ENCODE peak calls at places on chromosomes 12 and 14, in nine cellular contexts. S, L, B, C, P, X, K, Z and F are unnamed samples. For H3K4me1, the result is how much of the 10 kb centered on the place peaks cover.

GRCh38 chr12:90947869-90948268 is 7.1 kb downstream of the CCER1 start:
- DNase-seq in S (no peak), L (no peak), B (no peak), C (no peak), P (peak), X (no peak), K (no peak), Z (no peak), F (no peak)

GRCh38 chr12:121128908-121129704 is 3.6 kb upstream of the P2RX7 start:
- DNase-seq in S (no peak), L (peak), B (peak), C (peak), P (no peak), X (peak), K (peak), Z (no peak), F (peak)

GRCh38 chr14:30873308-30874119 is 845 bp upstream of the COCH start:
- DNase-seq in S (no peak), L (no peak), B (no peak), C (no peak), P (no peak), X (no peak), K (no peak), Z (no peak), F (no peak)

GRCh38 chr12:42236017-42236416 is 2.0 kb downstream of the YAF2 start:
- DNase-seq in S (no peak), L (no peak), B (no peak), C (no peak), P (no peak), X (no peak), K (no peak), Z (no peak), F (no peak)

GRCh38 chr14:74913986-74914573 is 9.0 kb downstream of the RPS6KL1 start:
- DNase-seq in S (peak), L (no peak), B (no peak), C (peak), P (no peak), X (no peak), K (peak), Z (peak), F (peak)

GRCh38 chr12:49366652-49367380 is 446 bp upstream of the SPATS2 start:
- DNase-seq in S (peak), L (peak), B (peak), C (peak), P (peak), X (peak), K (peak), Z (peak), F (peak)

GRCh38 chr14:36214476-36215216 is 38.1 kb upstream of the PTCSC3 start:
- DNase-seq in S (no peak), L (no peak), B (no peak), C (no peak), P (no peak), X (no peak), K (no peak), Z (peak), F (no peak)

GRCh38 chr12:33967760-33968159 is 54.5 kb upstream of the ALG10 start:
- DNase-seq in S (peak), L (no peak), B (no peak), C (no peak), P (no peak), X (no peak), K (no peak), Z (no peak), F (no peak)

GRCh38 chr14:99910337-99911268 is 117.4 kb downstream of the EML1 start:
- DNase-seq in S (peak), L (no peak), B (no peak), C (no peak), P (no peak), X (no peak), K (no peak), Z (peak), F (no peak)

GRCh38 chr14:49969961-49970360 is 77.1 kb downstream of the ARF6 start:
- DNase-seq in S (no peak), L (no peak), B (no peak), C (no peak), P (no peak), X (no peak), K (no peak), Z (no peak), F (no peak)

GRCh38 chr12:89454080-89454848 is 70.3 kb downstream of the GALNT4 start:
- DNase-seq in S (no peak), L (no peak), B (no peak), C (no peak), P (no peak), X (no peak), K (no peak), Z (peak), F (no peak)

GRCh38 chr12:87270894-87271293 is 758.3 kb downstream of the C12orf50 start:
- DNase-seq in S (peak), L (no peak), B (no peak), C (no peak), P (no peak), X (no peak), K (no peak), Z (peak), F (no peak)

GRCh38 chr14:89365071-89365801 is 51.8 kb downstream of the FOXN3 start:
- DNase-seq in S (no peak), L (peak), B (no peak), C (peak), P (no peak), X (peak), K (peak), Z (no peak), F (peak)

GRCh38 chr14:39102265-39102968 is 618 bp downstream of the SEC23A start:
- DNase-seq in S (peak), L (no peak), B (no peak), C (peak), P (no peak), X (no peak), K (no peak), Z (no peak), F (no peak)

GRCh38 chr12:76083246-76083735 is 1.2 kb downstream of the NAP1L1 start:
- DNase-seq in S (no peak), L (no peak), B (no peak), C (no peak), P (no peak), X (no peak), K (no peak), Z (no peak), F (no peak)

GRCh38 chr12:66061557-66062279 is 68.8 kb downstream of the LLPH start:
- DNase-seq in S (no peak), L (no peak), B (no peak), C (no peak), P (no peak), X (no peak), K (no peak), Z (peak), F (no peak)

GRCh38 chr12:69345742-69346141 is 2.4 kb upstream of the LYZ start:
- DNase-seq in S (no peak), L (no peak), B (no peak), C (no peak), P (no peak), X (no peak), K (no peak), Z (no peak), F (no peak)

GRCh38 chr12:74412607-74413230 is 124.9 kb upstream of the ATXN7L3B start:
- DNase-seq in S (no peak), L (no peak), B (no peak), C (no peak), P (no peak), X (peak), K (no peak), Z (no peak), F (no peak)

GRCh38 chr12:3576891-3577290 is 85.9 kb downstream of the PRMT8 start:
- DNase-seq in S (no peak), L (no peak), B (no peak), C (no peak), P (no peak), X (no peak), K (no peak), Z (no peak), F (no peak)

GRCh38 chr12:59803735-59804134 is 207.9 kb downstream of the SLC16A7 start:
- DNase-seq in S (peak), L (no peak), B (no peak), C (no peak), P (no peak), X (no peak), K (no peak), Z (no peak), F (no peak)

GRCh38 chr12:106251636-106252035 is 3.8 kb upstream of the CKAP4 start:
- DNase-seq in S (no peak), L (no peak), B (no peak), C (no peak), P (no peak), X (no peak), K (no peak), Z (peak), F (no peak)

GRCh38 chr14:55071051-55071450 is 19.6 kb downstream of the MAPK1IP1L start:
- DNase-seq in S (no peak), L (no peak), B (no peak), C (no peak), P (no peak), X (no peak), K (no peak), Z (no peak), F (no peak)
- H3K4me1 ChIP-seq in S (under half), L (under half), B (under half), C (under half), P (under half), X (under half), K (under half), Z (under half), F (under half)

GRCh38 chr12:13913371-13913770 is 68.0 kb downstream of the GRIN2B start:
- DNase-seq in S (no peak), L (no peak), B (no peak), C (no peak), P (no peak), X (no peak), K (no peak), Z (no peak), F (no peak)
- H3K27ac ChIP-seq in S (no peak), L (no peak), B (no peak), C (no peak), P (no peak), X (no peak), K (no peak), Z (no peak), F (no peak)

DNA sequence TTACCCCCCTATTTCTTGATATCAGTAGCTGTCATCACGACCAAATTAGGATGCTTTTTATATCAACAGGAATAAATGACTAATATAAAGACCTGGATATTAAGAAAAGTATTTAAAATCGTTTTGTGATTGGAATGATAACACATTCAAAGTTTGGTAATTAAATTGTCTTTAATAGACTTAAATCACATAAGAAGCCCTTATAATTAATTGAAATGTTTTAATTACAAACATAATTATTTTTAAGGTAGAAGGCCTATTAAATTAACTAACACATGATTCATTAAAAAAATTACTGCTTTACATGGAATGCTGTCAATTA is 412.4 kb downstream of the FUT8 start:
- DNase-seq in S (no peak), L (no peak), B (no peak), C (no peak), P (no peak), X (no peak), K (no peak), Z (no peak), F (no peak)
- TF ChIP-seq CTCF in S (no peak), L (peak), B (no peak), C (no peak), P (no peak), X (no peak), K (no peak), Z (no peak), F (no peak)

GRCh38 chr14:93010543-93011541 is 87.9 kb downstream of the CHGA start:
- DNase-seq in S (no peak), L (no peak), B (no peak), C (no peak), P (no peak), X (no peak), K (no peak), Z (no peak), F (no peak)
- H3K4me1 ChIP-seq in S (under half), L (under half), B (under half), C (under half), P (half or more), X (under half), K (half or more), Z (under half), F (half or more)

GRCh38 chr12:104334581-104334980 is 31.0 kb downstream of the EID3 start:
- DNase-seq in S (no peak), L (no peak), B (no peak), C (no peak), P (no peak), X (no peak), K (no peak), Z (no peak), F (peak)
- H3K27ac ChIP-seq in S (no peak), L (no peak), B (no peak), C (no peak), P (no peak), X (no peak), K (no peak), Z (no peak), F (no peak)

GRCh38 chr12:12997734-12998133 is 2.3 kb downstream of the HEBP1 start:
- DNase-seq in S (no peak), L (no peak), B (no peak), C (no peak), P (no peak), X (no peak), K (no peak), Z (no peak), F (no peak)

GRCh38 chr12:12992418-12993175 is 7.5 kb downstream of the HEBP1 start:
- DNase-seq in S (no peak), L (no peak), B (no peak), C (peak), P (no peak), X (peak), K (peak), Z (no peak), F (peak)

GRCh38 chr12:12993367-12993766 is 6.7 kb downstream of the HEBP1 start:
- DNase-seq in S (no peak), L (no peak), B (no peak), C (no peak), P (no peak), X (no peak), K (no peak), Z (no peak), F (no peak)

GRCh38 chr12:12996235-12996634 is 3.8 kb downstream of the HEBP1 start:
- DNase-seq in S (no peak), L (no peak), B (no peak), C (no peak), P (no peak), X (no peak), K (no peak), Z (no peak), F (no peak)

DNA sequence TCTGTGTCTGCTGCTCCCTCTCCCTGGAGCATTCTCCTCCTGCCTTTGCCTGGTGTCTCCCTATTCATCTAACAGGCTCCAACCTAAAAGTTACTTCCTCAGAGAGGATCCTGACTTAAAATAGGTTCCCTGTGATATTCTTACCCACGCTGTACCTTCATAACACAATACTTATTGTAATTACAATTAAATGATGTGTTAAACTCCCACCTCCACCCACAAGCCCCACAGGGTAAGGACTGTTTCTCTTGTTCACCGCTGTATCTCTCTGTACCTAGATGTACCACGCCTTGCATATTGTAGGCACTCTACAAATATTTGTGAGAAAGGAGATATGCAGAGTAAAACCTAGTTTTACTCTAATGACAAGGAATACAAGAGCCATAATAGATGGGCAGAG is 5.0 kb downstream of the HEBP1 start:
- DNase-seq in S (no peak), L (no peak), B (no peak), C (no peak), P (no peak), X (no peak), K (no peak), Z (no peak), F (no peak)
- TF ChIP-seq CTCF in S (no peak), L (no peak), B (no peak), C (no peak), P (no peak), X (no peak), K (no peak), Z (no peak), F (no peak)

GRCh38 chr14:25006961-25007795 is 42.8 kb downstream of the STXBP6 start:
- DNase-seq in S (peak), L (no peak), B (no peak), C (no peak), P (no peak), X (no peak), K (no peak), Z (no peak), F (no peak)
- H3K4me1 ChIP-seq in S (under half), L (under half), B (under half), C (under half), P (under half), X (under half), K (under half), Z (under half), F (under half)